ENCODE peak calls at places on chromosomes 2 and 18, in seven cellular contexts. T, V, G, E, C, Y and L are unnamed samples.

GRCh38 chr18:47484068-47484467 is 232.6 kb upstream of the SKOR2 start:
- DNase-seq in T (no peak), Y (no peak), C (no peak), V (no peak), E (no peak), G (no peak), L (no peak)

GRCh38 chr18:9943311-9943710 is 29.5 kb downstream of the VAPA start:
- DNase-seq in Y (no peak), G (no peak), C (no peak), E (no peak), V (no peak), T (no peak), L (no peak)

GRCh38 chr2:1609040-1609439 is 135.3 kb downstream of the PXDN start:
- DNase-seq in G (no peak), Y (no peak), V (no peak), E (no peak), C (no peak), T (no peak), L (no peak)

GRCh38 chr2:187440101-187440500 is 8.0 kb downstream of the CALCRL start:
- DNase-seq in C (no peak), G (no peak), E (no peak), V (no peak), Y (peak), T (no peak), L (no peak)

GRCh38 chr2:57698935-57699449 is 347.6 kb upstream of the VRK2 start:
- DNase-seq in G (no peak), C (no peak), T (no peak), Y (no peak), V (no peak), E (peak), L (no peak)

GRCh38 chr2:98412751-98413445 is 31.8 kb upstream of the INPP4A start:
- DNase-seq in G (no peak), E (peak), C (no peak), V (peak), Y (peak), T (peak), L (peak)

GRCh38 chr2:151827564-151828142 is 568 bp downstream of the ARL5A start:
- DNase-seq in T (peak), E (peak), Y (peak), G (peak), V (peak), C (no peak), L (peak)

GRCh38 chr2:75221872-75222271 is 22.6 kb upstream of the TACR1 start:
- DNase-seq in E (no peak), C (no peak), V (peak), Y (no peak), T (peak), G (no peak), L (no peak)

GRCh38 chr18:60122339-60122738 is 222.5 kb downstream of the PMAIP1 start:
- DNase-seq in T (no peak), Y (no peak), E (no peak), G (no peak), V (no peak), C (no peak), L (no peak)

GRCh38 chr2:68643011-68643873 is at the start of gene PROKR1:
- DNase-seq in E (peak), T (no peak), C (no peak), Y (peak), G (peak), V (peak), L (peak)

GRCh38 chr2:73111300-73112025 is 1.3 kb downstream of the RAB11FIP5 start:
- DNase-seq in V (peak), G (peak), Y (peak), E (peak), C (no peak), T (no peak), L (peak)

GRCh38 chr2:48109491-48110204 is 203.3 kb upstream of the FBXO11 start:
- DNase-seq in C (no peak), Y (no peak), G (no peak), T (no peak), E (no peak), V (no peak), L (no peak)

GRCh38 chr2:102620367-102620766 is 1.0 kb downstream of the SLC9A2 start:
- DNase-seq in T (no peak), V (no peak), Y (no peak), E (peak), C (no peak), G (peak), L (no peak)

GRCh38 chr2:69683170-69683971 is 39.8 kb upstream of the AAK1 start:
- DNase-seq in T (peak), Y (peak), V (peak), G (no peak), E (peak), C (no peak), L (no peak)

GRCh38 chr18:61308795-61309393 is 24.3 kb upstream of the CDH20 start:
- DNase-seq in V (no peak), E (no peak), C (no peak), T (peak), G (no peak), Y (peak), L (no peak)

GRCh38 chr2:237673130-237673921 is 45.9 kb downstream of the LRRFIP1 start:
- DNase-seq in V (peak), E (peak), Y (peak), T (peak), G (peak), C (no peak), L (no peak)

GRCh38 chr2:88450925-88451575 is 1.4 kb downstream of the FOXI3 start:
- DNase-seq in C (no peak), V (no peak), E (no peak), G (no peak), Y (no peak), T (no peak), L (peak)

GRCh38 chr18:9587924-9588323 is 26.4 kb downstream of the PPP4R1 start:
- DNase-seq in T (no peak), C (no peak), Y (peak), E (no peak), V (no peak), G (no peak), L (no peak)

GRCh38 chr18:50678651-50679415 is 118.9 kb downstream of the MAPK4 start:
- DNase-seq in G (no peak), C (no peak), E (no peak), V (no peak), T (no peak), Y (no peak), L (no peak)

GRCh38 chr2:168245074-168245825 is 2.1 kb downstream of the STK39 start:
- DNase-seq in C (no peak), G (no peak), E (no peak), T (no peak), Y (no peak), V (peak), L (no peak)

GRCh38 chr2:176110975-176111663 is 4.0 kb downstream of the HOXD11 start:
- DNase-seq in G (peak), Y (peak), V (no peak), E (peak), T (peak), C (no peak), L (no peak)

GRCh38 chr2:63058742-63059433 is 8.3 kb downstream of the OTX1 start:
- DNase-seq in G (peak), V (peak), C (no peak), T (no peak), E (peak), Y (no peak), L (peak)

GRCh38 chr2:40200516-40200915 is 251.4 kb downstream of the SLC8A1 start:
- DNase-seq in Y (no peak), E (no peak), V (no peak), T (peak), C (no peak), G (no peak), L (no peak)

GRCh38 chr18:69490813-69491212 is 90.1 kb downstream of the DOK6 start:
- DNase-seq in E (peak), V (peak), G (no peak), C (no peak), Y (no peak), T (peak), L (no peak)

GRCh38 chr18:74063552-74063951 is 84.1 kb downstream of the FBXO15 start:
- DNase-seq in E (no peak), G (no peak), Y (no peak), C (no peak), T (no peak), V (no peak), L (no peak)

GRCh38 chr2:12988279-12988678 is 271.5 kb downstream of the TRIB2 start:
- DNase-seq in T (no peak), V (no peak), C (no peak), Y (no peak), E (no peak), G (no peak), L (no peak)

GRCh38 chr2:183242937-183243336 is 118.7 kb downstream of the NUP35 start:
- DNase-seq in E (no peak), Y (no peak), V (peak), G (no peak), C (no peak), T (peak), L (no peak)
- H3K9ac ChIP-seq in E (no peak), Y (no peak), V (no peak), G (no peak), C (no peak), T (no peak), L (no peak)

DNA sequence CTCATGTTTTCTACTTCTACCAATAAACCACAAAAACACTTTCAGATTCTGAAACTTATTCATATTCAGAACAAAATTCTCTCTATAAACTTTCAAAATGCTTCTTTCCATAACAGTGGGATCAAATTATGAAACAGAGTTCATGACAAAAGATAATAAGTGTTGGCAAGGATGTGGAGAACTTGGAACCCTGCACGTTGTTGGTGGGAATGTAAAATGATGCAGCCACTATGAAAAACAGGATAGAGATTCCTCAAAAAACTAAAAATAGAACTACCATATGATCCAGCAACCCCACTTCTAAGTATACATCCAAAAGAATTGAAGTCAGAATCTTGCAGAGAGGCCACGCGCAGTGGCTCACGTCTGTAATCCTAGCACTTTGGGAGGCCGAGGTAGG is 45.4 kb downstream of the GEMIN6 start:
- DNase-seq in E (no peak), T (no peak), G (no peak), C (no peak), V (no peak), Y (no peak), L (no peak)
- H2AK5ac ChIP-seq in E (no peak), T (no peak), G (no peak), C (no peak), V (no peak), Y (no peak), L (no peak)

GRCh38 chr2:156622491-156622890 is 186.3 kb downstream of the GPD2 start:
- DNase-seq in E (no peak), G (no peak), C (no peak), V (no peak), T (no peak), Y (no peak), L (no peak)

GRCh38 chr2:156626931-156627330 is 190.8 kb downstream of the GPD2 start:
- DNase-seq in T (no peak), Y (no peak), G (no peak), V (no peak), E (no peak), C (no peak), L (no peak)

GRCh38 chr2:156630579-156631337 is 194.6 kb downstream of the GPD2 start:
- DNase-seq in E (peak), V (no peak), T (no peak), C (peak), G (peak), Y (no peak), L (no peak)

DNA sequence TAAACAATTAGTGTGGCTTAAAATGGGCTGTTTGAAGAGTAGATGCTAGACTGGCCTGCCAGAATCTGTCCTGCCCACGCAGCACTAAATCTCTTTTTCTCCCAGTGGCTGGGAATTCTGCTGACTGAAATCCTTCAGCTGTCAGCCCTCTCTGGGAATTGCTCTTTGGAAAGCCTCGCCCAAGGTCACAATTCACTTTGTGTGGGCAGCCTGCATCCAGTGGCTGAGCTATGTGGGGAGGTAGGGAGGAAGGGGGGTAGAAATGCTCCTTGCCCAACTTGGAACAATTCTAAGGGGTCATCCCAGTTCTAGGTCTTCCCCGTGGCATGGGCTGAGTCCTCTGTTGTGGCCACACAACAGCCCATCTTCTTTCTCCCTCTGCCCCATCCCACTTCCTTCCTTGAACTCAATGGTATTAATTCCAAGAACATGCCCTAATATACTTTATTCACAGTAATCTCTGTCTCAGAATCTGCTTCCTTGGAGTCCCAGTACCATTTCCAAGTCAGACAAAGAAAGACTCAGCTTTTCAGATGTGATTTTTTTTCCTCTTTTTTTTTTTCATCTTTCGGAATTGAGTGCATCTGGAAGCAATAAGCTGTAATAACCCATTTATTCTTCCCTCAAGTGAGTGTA is 189.3 kb downstream of the GPD2 start:
- DNase-seq in T (no peak), Y (no peak), E (no peak), V (no peak), G (no peak), C (no peak), L (no peak)
- H3K9ac ChIP-seq in T (no peak), Y (no peak), E (no peak), V (no peak), G (no peak), C (no peak), L (no peak)

GRCh38 chr2:119645173-119645846 is 33.7 kb upstream of the TMEM177 start:
- DNase-seq in E (no peak), T (peak), Y (no peak), V (no peak), G (no peak), C (no peak), L (no peak)
- H2AK5ac ChIP-seq in E (no peak), T (no peak), Y (no peak), V (no peak), G (no peak), C (no peak), L (no peak)

DNA sequence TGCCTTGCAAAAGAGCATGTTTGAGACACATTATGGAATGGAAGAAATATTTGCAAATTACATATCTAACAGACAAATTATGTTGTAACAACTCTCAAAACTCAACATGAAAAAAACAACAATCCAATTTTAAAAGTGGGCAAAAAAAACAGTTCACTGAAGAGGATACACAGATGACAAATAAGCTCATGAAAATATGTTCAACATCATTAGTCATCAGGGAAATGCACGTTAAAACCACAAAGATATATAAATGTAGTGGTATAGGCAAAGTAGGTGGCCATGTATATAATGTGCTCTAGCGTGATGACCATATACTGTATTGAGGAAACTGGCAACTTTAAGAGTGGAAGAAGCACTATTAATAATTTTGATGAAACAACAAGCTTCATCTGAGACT is 220.1 kb downstream of the IRS1 start:
- DNase-seq in T (peak), V (peak), G (no peak), E (no peak), Y (peak), C (no peak), L (no peak)
- H3K9ac ChIP-seq in T (no peak), V (no peak), G (no peak), E (no peak), Y (no peak), C (no peak), L (no peak)

DNA sequence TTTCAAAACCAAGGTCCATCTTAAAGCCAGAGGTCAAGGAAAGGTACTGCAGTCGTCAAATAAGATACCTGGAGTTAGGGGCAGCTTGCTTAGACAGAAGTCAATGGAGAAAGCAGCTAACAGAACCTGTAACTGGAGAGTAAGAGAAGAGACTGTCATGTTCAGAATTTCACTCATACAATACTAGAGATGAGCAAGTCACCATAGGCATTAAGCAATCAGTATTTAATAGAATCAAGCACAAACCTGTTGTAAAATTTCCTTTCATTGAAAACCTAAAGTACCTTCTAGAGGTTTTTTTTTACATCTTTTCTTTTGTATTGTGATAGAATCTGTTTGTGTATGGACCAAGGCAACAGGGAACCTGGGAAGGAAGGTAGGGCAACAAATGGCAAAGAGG is 183.4 kb upstream of the ERBB4 start:
- DNase-seq in C (no peak), E (no peak), G (no peak), T (no peak), Y (no peak), V (no peak), L (no peak)
- H2AK5ac ChIP-seq in C (no peak), E (no peak), G (no peak), T (no peak), Y (no peak), V (peak), L (no peak)

GRCh38 chr2:226797289-226797988 is 2.2 kb downstream of the IRS1 start:
- DNase-seq in C (no peak), Y (no peak), V (no peak), E (no peak), G (peak), T (peak), L (no peak)
- H3K9ac ChIP-seq in C (no peak), Y (no peak), V (peak), E (peak), G (no peak), T (peak), L (peak)

DNA sequence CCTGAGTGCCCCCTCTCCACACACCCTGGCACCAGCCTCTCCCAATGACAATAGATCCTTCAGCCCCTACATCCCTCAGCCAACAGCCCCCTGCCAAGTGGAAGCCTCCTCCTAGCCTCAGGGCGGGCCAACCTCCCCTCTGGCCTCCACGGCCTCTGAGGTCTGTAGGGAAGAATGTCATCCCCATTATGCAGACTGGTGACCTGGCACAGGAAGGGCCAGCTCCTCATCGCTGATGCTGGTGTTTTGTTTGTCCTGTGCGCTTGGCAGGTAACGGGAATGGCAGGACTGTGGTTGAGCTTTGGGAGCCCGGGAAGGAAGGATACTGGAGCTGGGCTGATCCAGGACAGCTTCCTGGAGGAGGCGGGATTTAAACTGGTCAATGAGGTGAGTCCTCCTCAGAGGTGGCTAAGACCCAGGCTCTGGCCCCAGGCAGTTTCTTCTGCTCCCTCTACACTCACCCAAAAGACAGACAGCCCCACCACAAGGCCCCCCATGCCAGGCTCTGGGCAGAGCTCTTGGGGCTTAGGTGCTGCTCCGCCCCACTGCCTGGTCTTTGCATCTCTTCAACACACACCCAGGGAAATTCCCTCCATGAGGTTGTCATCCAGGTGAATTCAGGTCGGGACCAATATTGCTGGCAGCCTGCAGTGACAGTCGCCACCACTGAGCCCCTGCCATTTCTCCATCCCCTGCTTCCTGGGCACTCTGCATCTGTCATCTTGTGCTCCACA is 75.2 kb upstream of the SMAD7 start:
- DNase-seq in T (no peak), Y (no peak), C (no peak), V (no peak), E (no peak), G (peak), L (no peak)
- H2AK5ac ChIP-seq in T (peak), Y (peak), C (no peak), V (no peak), E (no peak), G (no peak), L (peak)